ENCODE peak calls at places on chromosomes 3 and 15, in six cellular contexts. N, D, P, S, F and L are unnamed samples.

GRCh38 chr3:55818485-55818884 is 331.4 kb upstream of the WNT5A start:
- DNase-seq in S (no peak), P (peak; percentile 5), F (no peak), D (no peak), N (peak; percentile 14), L (no peak)

GRCh38 chr3:184970186-184970585 is 158.2 kb downstream of the VPS8 start:
- DNase-seq in F (no peak), P (no peak), N (no peak), D (no peak), S (no peak), L (no peak)

GRCh38 chr3:19093084-19093483 is 55.2 kb upstream of the KCNH8 start:
- DNase-seq in P (no peak), N (no peak), S (no peak), D (no peak), F (no peak), L (no peak)

GRCh38 chr15:75786564-75786925 is 56.7 kb upstream of the UBE2Q2 start:
- DNase-seq in N (no peak), P (no peak), F (no peak), S (no peak), D (no peak), L (no peak)

GRCh38 chr3:182284793-182285192 is 508.5 kb upstream of the ATP11B start:
- DNase-seq in N (no peak), P (no peak), F (no peak), S (no peak), D (no peak), L (no peak)

GRCh38 chr15:42772126-42772525 is 35.2 kb upstream of the CDAN1 start:
- DNase-seq in F (no peak), N (no peak), D (no peak), S (no peak), P (no peak), L (peak; percentile 25)

GRCh38 chr3:96324087-96324486 is 490.3 kb upstream of the EPHA6 start:
- DNase-seq in S (no peak), F (no peak), N (no peak), P (no peak), D (no peak), L (no peak)

GRCh38 chr15:99435761-99436346 is 129.9 kb upstream of the MEF2A start:
- DNase-seq in D (no peak), N (no peak), S (no peak), P (no peak), F (no peak), L (no peak)

GRCh38 chr3:177835917-177836316 is 638.6 kb upstream of the TBL1XR1 start:
- DNase-seq in S (no peak), D (peak; percentile 89), F (no peak), P (peak; percentile 97), N (peak; percentile 100), L (no peak)

GRCh38 chr3:69282191-69282590 is 103.7 kb downstream of the FRMD4B start:
- DNase-seq in N (no peak), F (no peak), D (no peak), P (no peak), S (no peak), L (no peak)

GRCh38 chr3:151290673-151291072 is 12.3 kb upstream of the P2RY14 start:
- DNase-seq in N (peak; percentile 62), P (peak; percentile 66), S (peak; percentile 15), D (peak; percentile 17), F (no peak), L (no peak)

GRCh38 chr3:33060609-33061337 is 36.2 kb downstream of the GLB1 start:
- DNase-seq in S (peak; percentile 50), D (no peak), N (no peak), P (no peak), F (no peak), L (no peak)

GRCh38 chr3:183394150-183394549 is 34.3 kb downstream of the MCF2L2 start:
- DNase-seq in F (no peak), P (no peak), S (no peak), N (peak; percentile 13), D (no peak), L (no peak)

GRCh38 chr15:63832620-63833245 is 1.0 kb downstream of the HERC1 start:
- DNase-seq in P (no peak), F (no peak), D (no peak), S (no peak), N (no peak), L (no peak)

GRCh38 chr15:47194718-47195117 is 522.6 kb upstream of the SEMA6D start:
- DNase-seq in P (peak; percentile 66), S (no peak), F (no peak), D (peak; percentile 29), N (peak; percentile 50), L (no peak)

GRCh38 chr3:108073712-108074431 is 17.0 kb downstream of the CD47 start:
- DNase-seq in F (no peak), P (peak; percentile 19), D (no peak), S (no peak), N (no peak), L (no peak)

GRCh38 chr15:31905054-31905453 is 125.3 kb upstream of the CHRNA7 start:
- DNase-seq in D (no peak), S (no peak), F (no peak), N (no peak), P (no peak), L (peak; percentile 13)

GRCh38 chr3:197175503-197175902 is 122.9 kb downstream of the DLG1 start:
- DNase-seq in P (no peak), N (no peak), D (no peak), F (no peak), S (no peak), L (no peak)

GRCh38 chr15:43511012-43511885 is 6.2 kb upstream of the MAP1A start:
- DNase-seq in N (peak; percentile 23), S (no peak), F (peak; percentile 46), D (no peak), P (no peak), L (no peak)

GRCh38 chr3:139230391-139230790 is 113.4 kb upstream of the MRPS22 start:
- DNase-seq in D (peak; percentile 30), N (no peak), S (no peak), P (no peak), F (no peak), L (no peak)

GRCh38 chr3:33658971-33659848 is 58.8 kb downstream of the CLASP2 start:
- DNase-seq in S (peak; percentile 77), P (peak; percentile 88), D (peak; percentile 90), F (peak; percentile 68), N (peak; percentile 88), L (peak; percentile 79)

GRCh38 chr3:11140054-11140712 is 14.1 kb upstream of the HRH1 start:
- DNase-seq in D (no peak), N (no peak), F (peak; percentile 47), S (peak; percentile 83), P (no peak), L (peak; percentile 26)

GRCh38 chr15:64574220-64574994 is 114.0 kb downstream of the ZNF609 start:
- DNase-seq in P (peak; percentile 75), F (no peak), D (peak; percentile 41), N (peak; percentile 81), S (peak; percentile 15), L (no peak)

GRCh38 chr15:59736181-59736580 is 47.1 kb upstream of the BNIP2 start:
- DNase-seq in D (no peak), P (no peak), F (no peak), S (no peak), N (no peak), L (no peak)

GRCh38 chr3:98573231-98573728 is 20.1 kb downstream of the CPOX start:
- DNase-seq in S (peak; percentile 33), N (peak; percentile 30), D (no peak), F (peak; percentile 33), P (peak; percentile 33), L (no peak)